ENCODE peak calls at places on chromosomes 7 and 10, in five cellular contexts. V, O, I, S and J are unnamed samples.

GRCh38 chr7:33044986-33045385 is 17.6 kb downstream of the NT5C3A start:
- DNase-seq in V (no peak), O (no peak), I (no peak), S (no peak), J (peak)

GRCh38 chr7:20647908-20648776 is 32.7 kb downstream of the ABCB5 start:
- DNase-seq in V (peak), O (peak), I (peak), S (peak), J (peak)

GRCh38 chr10:77328272-77328816 is 309.3 kb downstream of the KCNMA1 start:
- DNase-seq in V (peak), O (peak), I (peak), S (no peak), J (peak)

GRCh38 chr10:13092446-13093102 is 7.4 kb upstream of the OPTN start:
- DNase-seq in V (no peak), O (no peak), I (no peak), S (no peak), J (no peak)

GRCh38 chr10:71268751-71269150 is 50.3 kb upstream of the SLC29A3 start:
- DNase-seq in V (no peak), O (no peak), I (no peak), S (no peak), J (no peak)

GRCh38 chr7:91344248-91344647 is 80.0 kb downstream of the FZD1 start:
- DNase-seq in V (no peak), O (no peak), I (no peak), S (no peak), J (no peak)

GRCh38 chr10:97921581-97922377 is 72.1 kb downstream of the GOLGA7B start:
- DNase-seq in V (no peak), O (no peak), I (no peak), S (no peak), J (no peak)

GRCh38 chr10:118587881-118588651 is 7.4 kb downstream of the PRLHR start:
- DNase-seq in V (no peak), O (no peak), I (no peak), S (no peak), J (no peak)

GRCh38 chr7:121003986-121004685 is 15.6 kb downstream of the CPED1 start:
- DNase-seq in V (no peak), O (no peak), I (no peak), S (no peak), J (no peak)

GRCh38 chr10:112232670-112233069 is 49.1 kb upstream of the GPAM start:
- DNase-seq in V (no peak), O (no peak), I (no peak), S (no peak), J (no peak)

GRCh38 chr10:77111611-77112550 is 525.7 kb downstream of the KCNMA1 start:
- DNase-seq in V (peak), O (peak), I (peak), S (peak), J (peak)

GRCh38 chr7:71488308-71488707 is 356.4 kb downstream of the GALNT17 start:
- DNase-seq in V (no peak), O (no peak), I (no peak), S (no peak), J (no peak)

GRCh38 chr10:78961760-78962159 is 107.0 kb upstream of the ZMIZ1 start:
- DNase-seq in V (no peak), O (no peak), I (no peak), S (no peak), J (no peak)

GRCh38 chr7:38518516-38518915 is 112.7 kb downstream of the AMPH start:
- DNase-seq in V (no peak), O (no peak), I (no peak), S (no peak), J (no peak)

GRCh38 chr7:120806669-120807068 is 51.3 kb downstream of the TSPAN12 start:
- DNase-seq in V (no peak), O (no peak), I (no peak), S (no peak), J (peak)

GRCh38 chr7:34165466-34165865 is 260.1 kb downstream of the BMPER start:
- DNase-seq in V (no peak), O (no peak), I (no peak), S (no peak), J (no peak)

GRCh38 chr10:96719850-96720421 is 378 bp downstream of the PIK3AP1 start:
- DNase-seq in V (peak), O (peak), I (peak), S (no peak), J (peak)

GRCh38 chr10:29692121-29692539 is 57.4 kb upstream of the SVIL start:
- DNase-seq in V (peak), O (no peak), I (no peak), S (no peak), J (no peak)

GRCh38 chr7:131687296-131687695 is 130.9 kb upstream of the PODXL start:
- DNase-seq in V (no peak), O (no peak), I (no peak), S (no peak), J (no peak)

GRCh38 chr7:155219947-155220769 is 77.5 kb upstream of the INSIG1 start:
- DNase-seq in V (peak), O (no peak), I (no peak), S (no peak), J (no peak)

GRCh38 chr7:99498546-99498944 is 1.5 kb downstream of the ZNF394 start:
- DNase-seq in V (peak), O (no peak), I (no peak), S (no peak), J (no peak)

GRCh38 chr7:24125765-24126164 is 158.2 kb upstream of the NPY start:
- DNase-seq in V (no peak), O (no peak), I (no peak), S (no peak), J (no peak)